ENCODE peak calls at places on chromosomes 7 and 10, in eight cellular contexts. V is PC-3, M is GM23248, Y is HCT116, F is PC-9, S is SK-N-SH, I is OCI-LY7, Q is MM.1S. T is an unnamed sample. For H3K9me2, the result is how much of the 10 kb centered on the place peaks cover.

GRCh38 chr7:23969443-23969842 is 259.4 kb downstream of the STK31 start:
- DNase-seq in Y (no peak), I (no peak), Q (no peak), V (no peak), S (no peak), F (no peak), M (no peak), T (no peak)

GRCh38 chr10:51876979-51877378 is 177.6 kb upstream of the CSTF2T start:
- DNase-seq in S (no peak), V (no peak), M (no peak), Y (no peak), F (no peak), I (no peak), Q (no peak), T (no peak)

GRCh38 chr7:151795168-151795754 is 81.7 kb downstream of the PRKAG2 start:
- DNase-seq in M (no peak), Q (no peak), V (peak), Y (no peak), F (no peak), S (no peak), I (no peak), T (no peak)

GRCh38 chr10:15363031-15363430 is 8.1 kb downstream of the FAM171A1 start:
- DNase-seq in I (no peak), Q (no peak), M (no peak), S (no peak), V (no peak), Y (no peak), F (no peak), T (no peak)

GRCh38 chr7:109073543-109073942 is 503.9 kb downstream of the DNAJB9 start:
- DNase-seq in S (no peak), F (no peak), V (no peak), M (no peak), Y (no peak), I (no peak), Q (no peak), T (no peak)

GRCh38 chr7:151774951-151775350 is 102.0 kb downstream of the PRKAG2 start:
- DNase-seq in M (no peak), V (no peak), S (no peak), F (no peak), I (no peak), Y (no peak), Q (no peak), T (no peak)

GRCh38 chr10:78768882-78769281 is 299.9 kb upstream of the ZMIZ1 start:
- DNase-seq in M (no peak), S (no peak), V (no peak), Y (no peak), I (no peak), Q (no peak), F (no peak), T (no peak)

GRCh38 chr10:607545-608196 is 81.8 kb downstream of the DIP2C start:
- DNase-seq in Y (no peak), S (no peak), Q (no peak), I (no peak), F (no peak), M (no peak), V (no peak), T (no peak)

GRCh38 chr10:104231784-104232612 is at the start of gene CFAP43:
- DNase-seq in Y (peak), F (peak), V (peak), S (peak), I (peak), Q (peak), M (peak), T (peak)

GRCh38 chr10:129274928-129275474 is 192.0 kb upstream of the MGMT start:
- DNase-seq in Y (no peak), Q (no peak), M (no peak), V (no peak), I (no peak), S (peak), F (no peak), T (peak)

GRCh38 chr10:79222186-79222585 is 125.1 kb upstream of the PPIF start:
- DNase-seq in M (no peak), Y (no peak), V (no peak), S (no peak), F (no peak), I (no peak), Q (no peak), T (no peak)

GRCh38 chr7:155555116-155555695 is 8.8 kb upstream of the CNPY1 start:
- DNase-seq in I (no peak), Q (no peak), F (no peak), V (no peak), M (no peak), S (no peak), Y (no peak), T (no peak)

GRCh38 chr7:109745677-109746410 is 1176.2 kb downstream of the DNAJB9 start:
- DNase-seq in M (no peak), S (no peak), I (no peak), Q (no peak), F (no peak), Y (no peak), V (no peak), T (no peak)

GRCh38 chr10:89342219-89342966 is 14.6 kb downstream of the IFIT3 start:
- DNase-seq in F (no peak), M (peak), Q (no peak), I (no peak), S (peak), V (no peak), Y (no peak), T (no peak)

GRCh38 chr10:110562348-110562747 is 5.1 kb upstream of the SMC3 start:
- DNase-seq in S (no peak), M (no peak), F (no peak), Y (no peak), V (no peak), I (no peak), Q (no peak), T (no peak)

GRCh38 chr10:84375011-84375410 is 46.6 kb downstream of the CCSER2 start:
- DNase-seq in F (peak), S (peak), I (peak), M (peak), Q (peak), Y (peak), V (peak), T (peak)

GRCh38 chr7:150375662-150376521 is 3.2 kb upstream of the ZNF775 start:
- DNase-seq in F (no peak), Q (peak), M (no peak), S (no peak), Y (no peak), V (no peak), I (no peak), T (no peak)

GRCh38 chr7:115471891-115472290 is 550.0 kb downstream of the MDFIC start:
- DNase-seq in S (no peak), Y (no peak), I (no peak), V (no peak), Q (no peak), F (no peak), M (peak), T (no peak)

GRCh38 chr7:40810274-40810673 is 675.5 kb downstream of the SUGCT start:
- DNase-seq in S (no peak), M (peak), Q (no peak), V (no peak), F (no peak), I (peak), Y (no peak), T (no peak)

GRCh38 chr10:43042503-43043341 is 34.1 kb upstream of the RET start:
- DNase-seq in Q (no peak), M (no peak), S (peak), V (no peak), I (no peak), Y (no peak), F (no peak), T (peak)

GRCh38 chr7:5469375-5470166 is 45.9 kb upstream of the TNRC18 start:
- DNase-seq in I (no peak), M (no peak), S (no peak), V (no peak), F (no peak), Y (no peak), Q (no peak), T (no peak)

GRCh38 chr7:47807756-47808155 is 140.5 kb downstream of the PKD1L1 start:
- DNase-seq in I (peak), Y (no peak), F (no peak), M (no peak), S (no peak), Q (no peak), V (no peak), T (peak)

GRCh38 chr10:68231106-68231901 is 609 bp downstream of the ATOH7 start:
- DNase-seq in M (peak), S (peak), Q (peak), Y (peak), F (peak), I (peak), V (peak), T (peak)

GRCh38 chr7:7051221-7051877 is 131.0 kb upstream of the C1GALT1 start:
- DNase-seq in F (no peak), Q (no peak), V (no peak), S (no peak), M (peak), I (peak), Y (no peak), T (no peak)

GRCh38 chr10:5293691-5294550 is 70.8 kb upstream of the UCN3 start:
- DNase-seq in I (peak), V (peak), Q (no peak), Y (peak), M (peak), F (peak), S (peak), T (peak)

GRCh38 chr7:64314493-64315020 is 796 bp downstream of the ZNF736 start:
- DNase-seq in I (peak), S (no peak), Y (no peak), M (no peak), Q (no peak), F (no peak), V (no peak), T (peak)

GRCh38 chr10:49398000-49398861 is 2.3 kb upstream of the DRGX start:
- DNase-seq in I (no peak), M (peak), Q (no peak), S (peak), V (peak), F (no peak), Y (no peak), T (peak)

GRCh38 chr10:110200518-110200917 is 6.9 kb upstream of the MXI1 start:
- DNase-seq in I (no peak), Y (no peak), V (no peak), M (no peak), S (no peak), F (no peak), Q (no peak), T (no peak)

GRCh38 chr7:139618482-139619366 is 95.2 kb downstream of the CLEC2L start:
- DNase-seq in F (peak), Y (peak), M (peak), V (peak), I (peak), Q (peak), S (peak), T (peak)

GRCh38 chr7:31883761-31884164 is 186.4 kb downstream of the PDE1C start:
- DNase-seq in Y (no peak), F (no peak), V (peak), S (no peak), M (peak), I (no peak), Q (peak), T (no peak)

GRCh38 chr10:70131560-70131937 is 1.1 kb downstream of the AIFM2 start:
- DNase-seq in Y (no peak), V (no peak), Q (no peak), M (no peak), S (no peak), F (peak), I (no peak), T (no peak)

GRCh38 chr10:98357208-98357836 is 57.7 kb downstream of the PYROXD2 start:
- DNase-seq in S (no peak), V (no peak), F (no peak), M (peak), I (no peak), Q (no peak), Y (no peak), T (no peak)

GRCh38 chr10:10032991-10033390 is 984.7 kb upstream of the CELF2 start:
- DNase-seq in Q (no peak), V (no peak), I (no peak), S (no peak), Y (no peak), F (no peak), M (no peak), T (no peak)
- H3K9me2 ChIP-seq in Q (under half), V (under half), I (under half), S (under half), Y (under half), F (under half), M (under half), T (under half)

GRCh38 chr10:132813560-132814468 is 27.9 kb upstream of the NKX6-2 start:
- DNase-seq in I (no peak), Q (no peak), F (no peak), Y (no peak), S (no peak), V (no peak), M (no peak), T (no peak)
- H3K9me2 ChIP-seq in I (under half), Q (under half), F (under half), Y (under half), S (under half), V (under half), M (under half), T (under half)

DNA sequence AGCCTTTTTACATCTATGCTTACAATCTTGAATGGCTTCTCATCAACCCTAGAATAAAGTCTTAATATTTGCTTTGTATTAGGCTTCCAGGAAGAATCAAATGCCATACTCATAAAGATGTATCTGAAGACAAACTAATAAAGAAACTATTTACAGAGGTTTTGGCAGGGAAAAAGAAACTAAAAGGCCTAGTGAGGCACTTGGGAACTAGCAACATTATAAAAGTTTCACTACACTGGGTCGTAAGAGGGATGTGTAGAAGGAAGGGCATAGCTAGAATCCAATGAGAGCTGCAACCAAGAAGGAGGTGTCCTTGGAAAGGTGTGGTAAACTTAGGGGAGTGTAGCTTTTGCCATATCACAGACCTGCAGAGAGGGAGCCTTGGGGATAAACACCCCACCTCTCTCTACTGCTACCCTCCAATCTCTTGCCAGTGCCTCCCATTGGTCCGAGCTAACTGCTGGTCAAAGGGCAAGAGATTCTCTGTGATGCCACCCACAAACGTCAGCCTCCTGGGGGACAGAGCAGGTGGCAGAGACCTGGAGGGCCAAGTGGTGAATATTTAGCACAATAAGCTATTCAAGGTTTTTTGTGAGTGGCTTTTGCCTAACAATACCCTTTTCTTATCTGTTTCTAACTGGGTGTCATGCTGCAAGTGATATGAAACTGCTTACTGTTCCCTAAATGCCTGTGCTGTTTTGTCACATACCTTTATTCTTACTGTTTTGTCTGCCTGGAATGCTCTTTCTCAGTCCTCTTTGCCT is 60.7 kb downstream of the CPED1 start:
- DNase-seq in V (peak), I (no peak), F (no peak), M (no peak), S (no peak), Y (no peak), Q (no peak), T (peak)
- H3K9me2 ChIP-seq in V (under half), I (under half), F (under half), M (under half), S (under half), Y (under half), Q (under half), T (under half)

DNA sequence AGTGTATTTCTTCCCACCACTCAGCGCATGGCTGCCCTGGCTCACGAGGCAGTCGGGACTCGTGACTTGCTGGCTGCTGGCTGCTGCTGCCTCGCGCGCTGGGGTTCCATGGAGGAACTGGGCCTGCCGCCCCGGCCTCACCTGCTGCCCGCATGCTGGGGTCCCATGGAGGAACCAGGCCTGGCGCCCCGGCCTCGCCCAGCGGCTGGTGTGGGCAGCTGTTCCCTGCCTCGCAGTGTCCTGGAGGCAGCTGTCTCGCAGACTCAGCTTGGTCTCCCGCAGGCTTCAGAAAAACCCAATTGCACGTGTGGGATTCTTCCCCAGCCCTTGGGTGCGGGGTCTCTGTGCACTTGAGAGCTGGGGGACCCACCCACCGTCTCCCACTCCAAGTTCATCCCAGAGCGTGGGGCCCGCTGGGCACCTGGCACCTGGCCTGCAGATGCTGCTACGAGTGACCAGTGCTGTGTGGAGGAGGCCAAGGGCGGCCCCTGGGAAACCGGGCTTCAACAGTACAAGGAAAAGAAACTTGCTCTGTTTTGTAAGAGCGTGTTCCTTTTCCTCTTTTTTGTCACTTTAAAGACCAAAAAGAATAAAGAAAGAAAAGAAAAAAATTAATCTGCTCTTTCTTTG is 20.4 kb downstream of the PWWP2B start:
- DNase-seq in M (no peak), Q (no peak), S (no peak), I (no peak), F (no peak), Y (no peak), V (no peak), T (no peak)
- H3K9me2 ChIP-seq in M (under half), Q (under half), S (under half), I (under half), F (under half), Y (under half), V (under half), T (under half)

DNA sequence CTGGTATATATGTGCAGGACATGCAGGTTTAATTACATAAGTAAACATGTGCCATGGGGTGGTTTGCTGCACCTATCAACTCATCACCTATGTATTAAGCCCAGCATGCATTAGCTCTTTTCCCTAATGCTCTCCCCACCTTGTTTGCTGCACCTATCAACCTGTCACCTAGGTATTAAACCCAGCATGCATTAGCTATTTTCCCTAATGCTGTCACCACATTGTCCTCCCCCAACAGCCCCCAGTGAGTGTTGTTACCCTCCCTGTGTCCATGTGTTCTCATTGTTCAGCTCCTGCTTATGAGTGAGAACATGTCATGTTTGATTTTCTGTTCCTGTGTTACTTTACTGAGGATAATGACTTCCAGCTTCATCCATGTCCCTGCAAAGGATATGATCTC is 300.5 kb downstream of the ANKRD7 start:
- DNase-seq in F (no peak), Y (no peak), Q (no peak), V (no peak), S (no peak), I (no peak), M (no peak), T (no peak)
- H3K9me2 ChIP-seq in F (under half), Y (under half), Q (under half), V (under half), S (under half), I (under half), M (under half), T (under half)

DNA sequence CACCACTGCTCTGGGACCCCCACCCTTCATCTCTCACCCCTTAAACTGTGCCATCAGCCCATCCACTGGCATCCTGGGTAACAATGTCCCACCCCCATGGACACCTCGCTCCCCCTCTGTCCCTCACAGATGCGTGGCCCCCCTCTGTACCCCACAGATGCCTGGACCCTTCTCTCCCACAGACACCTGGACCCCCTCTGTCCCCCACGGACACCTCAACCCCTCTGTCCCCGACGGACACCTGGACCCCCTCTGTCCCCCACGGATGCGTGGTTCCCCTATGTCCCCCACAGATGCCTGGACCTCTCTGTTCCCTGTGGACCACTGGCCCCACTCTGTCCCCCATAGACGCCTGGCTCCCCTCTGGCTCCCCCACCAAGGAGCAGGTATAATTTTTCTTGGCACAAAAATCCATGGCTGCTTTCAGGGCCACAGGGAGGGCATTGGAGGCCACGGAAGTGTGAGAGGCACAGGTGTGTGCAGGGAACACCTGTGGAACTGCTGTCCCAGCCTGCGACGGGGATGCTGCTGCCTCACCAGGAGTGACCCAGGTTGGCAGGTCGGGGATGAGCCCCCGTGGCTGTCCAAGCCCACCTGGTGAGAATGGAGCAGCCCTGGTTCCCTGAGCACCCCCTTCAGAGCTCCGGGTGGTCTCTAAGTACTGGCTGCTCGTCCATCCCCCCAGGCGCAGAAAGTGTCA is 193.5 kb downstream of the PTPRN2 start:
- DNase-seq in F (no peak), M (no peak), S (no peak), V (no peak), I (no peak), Y (no peak), Q (no peak), T (no peak)
- H3K9me2 ChIP-seq in F (under half), M (under half), S (under half), V (under half), I (under half), Y (under half), Q (under half), T (under half)

DNA sequence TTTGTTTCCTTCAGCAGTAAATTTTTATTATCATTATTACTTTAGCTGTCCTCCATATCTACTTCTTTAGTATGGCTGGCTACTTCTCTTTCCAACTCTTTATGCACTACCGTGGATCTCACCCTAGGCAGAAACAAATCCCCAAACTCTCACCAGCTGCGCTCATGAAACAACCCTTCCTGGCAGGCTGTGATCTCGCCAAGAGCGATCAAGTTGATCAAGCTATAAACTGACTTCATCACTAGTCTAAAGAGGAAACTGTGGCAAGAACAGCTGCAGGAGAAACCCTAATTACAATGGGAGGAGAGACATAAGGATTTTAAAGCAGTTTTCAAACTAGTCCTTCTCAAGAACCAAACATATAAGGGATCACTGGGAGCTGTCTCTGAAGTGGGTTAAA is 160.5 kb upstream of the PRSS58 start:
- DNase-seq in M (no peak), V (no peak), Q (no peak), Y (no peak), F (no peak), S (no peak), I (no peak), T (no peak)
- H3K9me2 ChIP-seq in M (under half), V (under half), Q (under half), Y (under half), F (under half), S (under half), I (under half), T (under half)

DNA sequence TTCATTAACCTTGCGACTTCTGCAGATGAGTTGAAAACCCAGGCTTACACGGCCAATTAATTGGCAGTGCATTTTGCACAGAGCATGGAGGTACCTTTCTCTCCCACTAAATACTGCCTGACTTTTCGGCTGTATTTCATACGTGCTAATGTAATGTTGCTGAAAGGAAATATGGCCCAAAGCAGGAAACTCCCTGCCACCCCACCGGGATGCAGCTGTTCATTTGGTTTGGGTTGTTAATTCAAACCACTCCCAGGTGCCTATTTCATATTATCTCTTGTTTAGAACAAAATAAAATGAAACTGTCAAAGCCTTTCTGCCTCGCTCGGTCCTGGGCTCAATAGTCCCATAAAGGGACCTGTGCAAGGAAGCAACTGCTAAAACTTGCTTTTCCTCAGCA is 291.0 kb upstream of the HABP2 start:
- DNase-seq in M (no peak), F (no peak), S (no peak), V (no peak), Q (no peak), Y (no peak), I (no peak), T (no peak)
- H3K9me2 ChIP-seq in M (under half), F (under half), S (under half), V (under half), Q (under half), Y (under half), I (under half), T (under half)

T was measured in GM23338.